ENCODE peak calls at places on chromosomes 12 and 14, in ten cellular contexts. One of them, this sample, is unnamed.

GRCh38 chr14:91295276-91295845 is 50.9 kb upstream of the GPR68 start:
- DNase-seq in transverse colon: no peak
- DNase-seq in effector memory CD4-positive, alpha-beta T cell: no peak
- DNase-seq in HCT116: no peak
- DNase-seq in aorta: no peak
- DNase-seq in heart left ventricle: no peak
- DNase-seq in upper lobe of right lung: no peak
- DNase-seq in mesenchymal stem cell: no peak
- DNase-seq in MM.1S: no peak
- DNase-seq in iPS DF 6.9: no peak
- DNase-seq in this sample: no peak

GRCh38 chr12:78864483-78865296 is at the start of gene SYT1:
- DNase-seq in mesenchymal stem cell: peak; percentile 91
- DNase-seq in HCT116: no peak
- DNase-seq in heart left ventricle: peak; percentile 20
- DNase-seq in iPS DF 6.9: peak; percentile 83
- DNase-seq in upper lobe of right lung: peak; percentile 51
- DNase-seq in transverse colon: peak; percentile 25
- DNase-seq in effector memory CD4-positive, alpha-beta T cell: no peak
- DNase-seq in MM.1S: peak; percentile 74
- DNase-seq in aorta: peak; percentile 75
- DNase-seq in this sample: no peak

GRCh38 chr14:103130965-103131364 is 7.7 kb downstream of the TNFAIP2 start:
- DNase-seq in heart left ventricle: no peak
- DNase-seq in transverse colon: no peak
- DNase-seq in effector memory CD4-positive, alpha-beta T cell: no peak
- DNase-seq in mesenchymal stem cell: no peak
- DNase-seq in iPS DF 6.9: no peak
- DNase-seq in upper lobe of right lung: no peak
- DNase-seq in HCT116: no peak
- DNase-seq in aorta: no peak
- DNase-seq in MM.1S: no peak
- DNase-seq in this sample: no peak

GRCh38 chr12:32586390-32586789 is 92.7 kb upstream of the DNM1L start:
- DNase-seq in transverse colon: no peak
- DNase-seq in HCT116: no peak
- DNase-seq in aorta: no peak
- DNase-seq in upper lobe of right lung: no peak
- DNase-seq in MM.1S: no peak
- DNase-seq in effector memory CD4-positive, alpha-beta T cell: no peak
- DNase-seq in mesenchymal stem cell: no peak
- DNase-seq in iPS DF 6.9: no peak
- DNase-seq in heart left ventricle: no peak
- DNase-seq in this sample: no peak

GRCh38 chr12:63362801-63363200 is 211.8 kb upstream of the AVPR1A start:
- DNase-seq in mesenchymal stem cell: no peak
- DNase-seq in transverse colon: no peak
- DNase-seq in heart left ventricle: no peak
- DNase-seq in upper lobe of right lung: no peak
- DNase-seq in effector memory CD4-positive, alpha-beta T cell: no peak
- DNase-seq in HCT116: no peak
- DNase-seq in MM.1S: no peak
- DNase-seq in aorta: no peak
- DNase-seq in iPS DF 6.9: no peak
- DNase-seq in this sample: no peak

GRCh38 chr14:95523818-95524448 is 7.5 kb upstream of the SYNE3 start:
- DNase-seq in MM.1S: no peak
- DNase-seq in effector memory CD4-positive, alpha-beta T cell: peak; percentile 37
- DNase-seq in HCT116: no peak
- DNase-seq in heart left ventricle: peak; percentile 44
- DNase-seq in iPS DF 6.9: no peak
- DNase-seq in mesenchymal stem cell: peak; percentile 88
- DNase-seq in aorta: no peak
- DNase-seq in upper lobe of right lung: no peak
- DNase-seq in transverse colon: peak; percentile 79
- DNase-seq in this sample: peak; percentile 93

GRCh38 chr12:51318846-51319570 is 5.0 kb downstream of the BIN2 start:
- DNase-seq in iPS DF 6.9: no peak
- DNase-seq in mesenchymal stem cell: no peak
- DNase-seq in effector memory CD4-positive, alpha-beta T cell: peak; percentile 17
- DNase-seq in heart left ventricle: no peak
- DNase-seq in MM.1S: peak; percentile 83
- DNase-seq in upper lobe of right lung: no peak
- DNase-seq in aorta: no peak
- DNase-seq in transverse colon: peak; percentile 46
- DNase-seq in HCT116: no peak
- DNase-seq in this sample: peak; percentile 49

GRCh38 chr12:49552014-49552413 is 13.2 kb downstream of the KCNH3 start:
- DNase-seq in transverse colon: no peak
- DNase-seq in heart left ventricle: peak; percentile 81
- DNase-seq in effector memory CD4-positive, alpha-beta T cell: no peak
- DNase-seq in iPS DF 6.9: no peak
- DNase-seq in aorta: no peak
- DNase-seq in upper lobe of right lung: no peak
- DNase-seq in mesenchymal stem cell: no peak
- DNase-seq in HCT116: no peak
- DNase-seq in MM.1S: no peak
- DNase-seq in this sample: peak; percentile 30

GRCh38 chr12:123115409-123116111 is 35.3 kb downstream of the PITPNM2 start:
- DNase-seq in effector memory CD4-positive, alpha-beta T cell: no peak
- DNase-seq in heart left ventricle: peak; percentile 69
- DNase-seq in HCT116: no peak
- DNase-seq in transverse colon: peak; percentile 39
- DNase-seq in MM.1S: no peak
- DNase-seq in aorta: peak; percentile 83
- DNase-seq in mesenchymal stem cell: peak; percentile 91
- DNase-seq in iPS DF 6.9: no peak
- DNase-seq in upper lobe of right lung: no peak
- DNase-seq in this sample: no peak

GRCh38 chr14:74898694-74899093 is 17.0 kb downstream of the DLST start:
- DNase-seq in mesenchymal stem cell: no peak
- DNase-seq in transverse colon: no peak
- DNase-seq in heart left ventricle: no peak
- DNase-seq in effector memory CD4-positive, alpha-beta T cell: no peak
- DNase-seq in MM.1S: no peak
- DNase-seq in iPS DF 6.9: no peak
- DNase-seq in HCT116: no peak
- DNase-seq in upper lobe of right lung: no peak
- DNase-seq in aorta: no peak
- DNase-seq in this sample: peak; percentile 83
- H3K36me3 ChIP-seq in mesenchymal stem cell: peaks cover 70% of the 10 kb centered on the region
- H3K36me3 ChIP-seq in transverse colon: no peaks in the 10 kb centered on the region
- H3K36me3 ChIP-seq in heart left ventricle: peaks cover 97% of the 10 kb centered on the region
- H3K36me3 ChIP-seq in effector memory CD4-positive, alpha-beta T cell: peaks cover 96% of the 10 kb centered on the region
- H3K36me3 ChIP-seq in MM.1S: peaks cover 3% of the 10 kb centered on the region
- H3K36me3 ChIP-seq in iPS DF 6.9: peaks cover 61% of the 10 kb centered on the region
- H3K36me3 ChIP-seq in HCT116: peaks cover 69% of the 10 kb centered on the region
- H3K36me3 ChIP-seq in upper lobe of right lung: peaks cover 100% of the 10 kb centered on the region
- H3K36me3 ChIP-seq in aorta: peaks cover 13% of the 10 kb centered on the region
- H3K36me3 ChIP-seq in this sample: peaks cover 61% of the 10 kb centered on the region

DNA sequence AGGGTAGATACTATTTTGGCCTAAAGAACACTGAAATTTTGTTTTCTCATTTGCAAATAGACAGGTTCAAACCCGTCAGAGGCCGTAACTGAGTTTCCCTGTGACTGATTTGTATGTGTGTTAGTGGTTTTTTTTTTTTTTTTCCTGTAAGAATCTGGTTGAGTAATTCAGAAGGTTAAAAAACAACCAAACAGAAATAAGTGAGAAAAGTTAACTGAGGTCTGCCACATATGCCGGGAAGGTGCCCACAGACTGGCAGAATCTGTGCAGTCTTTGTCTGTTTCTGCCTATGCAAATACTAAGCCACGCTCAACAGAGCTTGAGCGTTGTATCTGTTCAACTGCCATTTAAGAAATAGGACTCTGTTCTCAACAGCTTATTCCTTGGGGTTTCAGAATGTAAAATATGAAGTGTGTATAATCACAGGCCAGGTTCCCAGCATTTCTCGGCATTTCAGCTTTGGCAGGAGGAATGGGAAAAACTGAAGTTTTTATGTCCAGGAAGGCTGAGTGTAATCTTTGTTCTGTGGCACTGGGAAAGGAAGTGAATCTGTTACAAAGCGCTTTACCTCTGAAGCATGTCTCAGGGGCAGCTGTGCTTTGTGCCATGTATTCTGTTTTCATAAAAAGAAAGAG is 181.9 kb downstream of the PRKCH start:
- DNase-seq in upper lobe of right lung: no peak
- DNase-seq in iPS DF 6.9: no peak
- DNase-seq in HCT116: no peak
- DNase-seq in transverse colon: no peak
- DNase-seq in effector memory CD4-positive, alpha-beta T cell: peak; percentile 54
- DNase-seq in aorta: no peak
- DNase-seq in MM.1S: no peak
- DNase-seq in heart left ventricle: no peak
- DNase-seq in mesenchymal stem cell: no peak
- DNase-seq in this sample: no peak
- H3K4me1 ChIP-seq in upper lobe of right lung: peaks cover 46% of the 10 kb centered on the region
- H3K4me1 ChIP-seq in iPS DF 6.9: peaks cover 7% of the 10 kb centered on the region
- H3K4me1 ChIP-seq in HCT116: no peaks in the 10 kb centered on the region
- H3K4me1 ChIP-seq in transverse colon: no peaks in the 10 kb centered on the region
- H3K4me1 ChIP-seq in effector memory CD4-positive, alpha-beta T cell: peaks cover 56% of the 10 kb centered on the region
- H3K4me1 ChIP-seq in aorta: peaks cover 8% of the 10 kb centered on the region
- H3K4me1 ChIP-seq in MM.1S: no peaks in the 10 kb centered on the region
- H3K4me1 ChIP-seq in heart left ventricle: peaks cover 9% of the 10 kb centered on the region
- H3K4me1 ChIP-seq in mesenchymal stem cell: peaks cover 4% of the 10 kb centered on the region
- H3K4me1 ChIP-seq in this sample: no peaks in the 10 kb centered on the region

GRCh38 chr14:52876311-52876710 is 74.5 kb downstream of the FERMT2 start:
- DNase-seq in aorta: no peak
- DNase-seq in HCT116: no peak
- DNase-seq in iPS DF 6.9: no peak
- DNase-seq in heart left ventricle: no peak
- DNase-seq in effector memory CD4-positive, alpha-beta T cell: no peak
- DNase-seq in upper lobe of right lung: no peak
- DNase-seq in transverse colon: no peak
- DNase-seq in mesenchymal stem cell: peak; percentile 37
- DNase-seq in MM.1S: no peak
- DNase-seq in this sample: no peak

GRCh38 chr14:52878946-52879345 is 71.9 kb downstream of the FERMT2 start:
- DNase-seq in upper lobe of right lung: no peak
- DNase-seq in mesenchymal stem cell: no peak
- DNase-seq in MM.1S: no peak
- DNase-seq in HCT116: no peak
- DNase-seq in heart left ventricle: no peak
- DNase-seq in iPS DF 6.9: no peak
- DNase-seq in effector memory CD4-positive, alpha-beta T cell: no peak
- DNase-seq in aorta: no peak
- DNase-seq in transverse colon: no peak
- DNase-seq in this sample: no peak

GRCh38 chr14:52878469-52878868 is 72.4 kb downstream of the FERMT2 start:
- DNase-seq in iPS DF 6.9: no peak
- DNase-seq in mesenchymal stem cell: no peak
- DNase-seq in aorta: no peak
- DNase-seq in heart left ventricle: no peak
- DNase-seq in upper lobe of right lung: no peak
- DNase-seq in MM.1S: no peak
- DNase-seq in HCT116: no peak
- DNase-seq in transverse colon: no peak
- DNase-seq in effector memory CD4-positive, alpha-beta T cell: no peak
- DNase-seq in this sample: no peak

GRCh38 chr14:52876806-52877205 is 74.0 kb downstream of the FERMT2 start:
- DNase-seq in effector memory CD4-positive, alpha-beta T cell: no peak
- DNase-seq in mesenchymal stem cell: no peak
- DNase-seq in upper lobe of right lung: no peak
- DNase-seq in transverse colon: no peak
- DNase-seq in iPS DF 6.9: no peak
- DNase-seq in MM.1S: no peak
- DNase-seq in heart left ventricle: no peak
- DNase-seq in HCT116: no peak
- DNase-seq in aorta: no peak
- DNase-seq in this sample: no peak

DNA sequence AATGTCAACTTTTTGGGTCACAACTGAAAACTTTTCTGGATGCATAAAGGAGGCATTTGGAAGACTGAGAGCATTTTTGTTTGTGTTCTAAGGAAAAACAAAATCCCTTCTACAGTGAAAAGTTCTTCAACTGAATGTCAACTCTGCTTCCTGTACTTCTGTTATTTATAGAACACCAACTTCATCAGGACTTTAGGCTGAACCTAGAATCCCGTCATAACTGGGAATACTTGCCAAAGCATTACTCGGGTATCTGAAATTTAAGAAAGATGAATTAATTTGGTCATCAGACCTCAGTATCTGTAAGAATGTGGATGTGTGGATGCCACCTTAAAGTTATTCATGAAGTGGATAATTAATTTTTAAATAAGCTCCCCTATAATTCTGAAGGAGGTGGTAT is 73.2 kb downstream of the FERMT2 start:
- DNase-seq in iPS DF 6.9: no peak
- DNase-seq in aorta: no peak
- DNase-seq in upper lobe of right lung: no peak
- DNase-seq in HCT116: no peak
- DNase-seq in heart left ventricle: no peak
- DNase-seq in effector memory CD4-positive, alpha-beta T cell: no peak
- DNase-seq in mesenchymal stem cell: peak; percentile 54
- DNase-seq in MM.1S: no peak
- DNase-seq in transverse colon: no peak
- DNase-seq in this sample: no peak
- H3K36me3 ChIP-seq in iPS DF 6.9: no peaks in the 10 kb centered on the region
- H3K36me3 ChIP-seq in aorta: peaks cover 6% of the 10 kb centered on the region
- H3K36me3 ChIP-seq in upper lobe of right lung: peaks cover 65% of the 10 kb centered on the region
- H3K36me3 ChIP-seq in HCT116: no peaks in the 10 kb centered on the region
- H3K36me3 ChIP-seq in heart left ventricle: peaks cover 63% of the 10 kb centered on the region
- H3K36me3 ChIP-seq in effector memory CD4-positive, alpha-beta T cell: no peaks in the 10 kb centered on the region
- H3K36me3 ChIP-seq in mesenchymal stem cell: peaks cover 8% of the 10 kb centered on the region
- H3K36me3 ChIP-seq in MM.1S: no peaks in the 10 kb centered on the region
- H3K36me3 ChIP-seq in transverse colon: no peaks in the 10 kb centered on the region
- H3K36me3 ChIP-seq in this sample: no peaks in the 10 kb centered on the region

GRCh38 chr14:77217551-77217950 is 36.0 kb downstream of the TMEM63C start:
- DNase-seq in effector memory CD4-positive, alpha-beta T cell: no peak
- DNase-seq in iPS DF 6.9: no peak
- DNase-seq in HCT116: no peak
- DNase-seq in aorta: no peak
- DNase-seq in transverse colon: no peak
- DNase-seq in mesenchymal stem cell: no peak
- DNase-seq in upper lobe of right lung: no peak
- DNase-seq in heart left ventricle: no peak
- DNase-seq in MM.1S: no peak
- DNase-seq in this sample: no peak

GRCh38 chr14:77220246-77221017 is 38.8 kb downstream of the TMEM63C start:
- DNase-seq in aorta: no peak
- DNase-seq in MM.1S: no peak
- DNase-seq in transverse colon: no peak
- DNase-seq in heart left ventricle: peak; percentile 33
- DNase-seq in upper lobe of right lung: no peak
- DNase-seq in mesenchymal stem cell: no peak
- DNase-seq in iPS DF 6.9: no peak
- DNase-seq in HCT116: no peak
- DNase-seq in effector memory CD4-positive, alpha-beta T cell: no peak
- DNase-seq in this sample: no peak

GRCh38 chr14:77222546-77223225 is 41.1 kb downstream of the TMEM63C start:
- DNase-seq in HCT116: no peak
- DNase-seq in iPS DF 6.9: no peak
- DNase-seq in mesenchymal stem cell: no peak
- DNase-seq in transverse colon: no peak
- DNase-seq in effector memory CD4-positive, alpha-beta T cell: no peak
- DNase-seq in upper lobe of right lung: no peak
- DNase-seq in MM.1S: no peak
- DNase-seq in aorta: no peak
- DNase-seq in heart left ventricle: no peak
- DNase-seq in this sample: no peak

GRCh38 chr14:77221241-77221871 is 39.8 kb downstream of the TMEM63C start:
- DNase-seq in transverse colon: no peak
- DNase-seq in upper lobe of right lung: no peak
- DNase-seq in iPS DF 6.9: no peak
- DNase-seq in heart left ventricle: no peak
- DNase-seq in MM.1S: no peak
- DNase-seq in mesenchymal stem cell: no peak
- DNase-seq in effector memory CD4-positive, alpha-beta T cell: no peak
- DNase-seq in aorta: no peak
- DNase-seq in HCT116: no peak
- DNase-seq in this sample: no peak

GRCh38 chr14:77219591-77219990 is 38.0 kb downstream of the TMEM63C start:
- DNase-seq in MM.1S: no peak
- DNase-seq in transverse colon: no peak
- DNase-seq in upper lobe of right lung: no peak
- DNase-seq in heart left ventricle: peak; percentile 37
- DNase-seq in mesenchymal stem cell: no peak
- DNase-seq in HCT116: no peak
- DNase-seq in iPS DF 6.9: no peak
- DNase-seq in aorta: no peak
- DNase-seq in effector memory CD4-positive, alpha-beta T cell: no peak
- DNase-seq in this sample: no peak
- H3K4me1 ChIP-seq in MM.1S: no peaks in the 10 kb centered on the region
- H3K4me1 ChIP-seq in transverse colon: no peaks in the 10 kb centered on the region
- H3K4me1 ChIP-seq in upper lobe of right lung: no peaks in the 10 kb centered on the region
- H3K4me1 ChIP-seq in heart left ventricle: no peaks in the 10 kb centered on the region
- H3K4me1 ChIP-seq in mesenchymal stem cell: no peaks in the 10 kb centered on the region
- H3K4me1 ChIP-seq in HCT116: no peaks in the 10 kb centered on the region
- H3K4me1 ChIP-seq in iPS DF 6.9: peaks cover 20% of the 10 kb centered on the region
- H3K4me1 ChIP-seq in aorta: no peaks in the 10 kb centered on the region
- H3K4me1 ChIP-seq in effector memory CD4-positive, alpha-beta T cell: no peaks in the 10 kb centered on the region
- H3K4me1 ChIP-seq in this sample: no peaks in the 10 kb centered on the region